ENCODE peak calls at places on chromosome 1, in nine cellular contexts. E, K, U, L, B, G, Y, D and H are unnamed samples.

GRCh38 chr1:67752306-67752705 is 67.3 kb downstream of the GADD45A start:
- DNase-seq in E (no peak), K (no peak), U (no peak), L (no peak), B (no peak), G (no peak), Y (no peak), D (no peak), H (no peak)

GRCh38 chr1:8378202-8378601 is 60.3 kb downstream of the SLC45A1 start:
- DNase-seq in E (no peak), K (no peak), U (no peak), L (no peak), B (no peak), G (no peak), Y (no peak), D (no peak), H (no peak)

GRCh38 chr1:60425528-60425927 is 352.0 kb upstream of the C1orf87 start:
- DNase-seq in E (no peak), K (peak), U (peak), L (no peak), B (no peak), G (no peak), Y (no peak), D (no peak), H (no peak)

GRCh38 chr1:243672675-243673074 is 177.4 kb downstream of the AKT3 start:
- DNase-seq in E (no peak), K (no peak), U (no peak), L (no peak), B (no peak), G (no peak), Y (no peak), D (no peak), H (no peak)

GRCh38 chr1:31790140-31790539 is 25.7 kb downstream of the SPOCD1 start:
- DNase-seq in E (no peak), K (no peak), U (no peak), L (no peak), B (no peak), G (no peak), Y (no peak), D (no peak), H (no peak)

GRCh38 chr1:204868340-204868700 is 2.3 kb upstream of the NFASC start:
- DNase-seq in E (no peak), K (no peak), U (no peak), L (no peak), B (no peak), G (no peak), Y (no peak), D (no peak), H (no peak)

GRCh38 chr1:225849905-225850304 is 32.3 kb downstream of the TMEM63A start:
- DNase-seq in E (no peak), K (no peak), U (no peak), L (no peak), B (no peak), G (no peak), Y (no peak), D (no peak), H (peak)

GRCh38 chr1:46136711-46137110 is 4.3 kb upstream of the PIK3R3 start:
- DNase-seq in E (no peak), K (no peak), U (no peak), L (no peak), B (no peak), G (no peak), Y (no peak), D (no peak), H (no peak)

GRCh38 chr1:184539580-184539979 is 152.8 kb downstream of the C1orf21 start:
- DNase-seq in E (no peak), K (no peak), U (no peak), L (no peak), B (no peak), G (no peak), Y (no peak), D (no peak), H (no peak)

GRCh38 chr1:19643602-19644419 is at the start of gene NBL1:
- DNase-seq in E (peak), K (no peak), U (peak), L (peak), B (peak), G (peak), Y (peak), D (no peak), H (no peak)

GRCh38 chr1:190436615-190437014 is 41.0 kb downstream of the BRINP3 start:
- DNase-seq in E (no peak), K (peak), U (peak), L (no peak), B (no peak), G (peak), Y (peak), D (peak), H (no peak)

GRCh38 chr1:75543705-75544104 is 67.2 kb downstream of the SLC44A5 start:
- DNase-seq in E (no peak), K (no peak), U (no peak), L (no peak), B (no peak), G (no peak), Y (no peak), D (peak), H (no peak)

GRCh38 chr1:225862581-225862950 is 19.6 kb downstream of the TMEM63A start:
- DNase-seq in E (no peak), K (no peak), U (no peak), L (no peak), B (no peak), G (no peak), Y (no peak), D (no peak), H (no peak)

GRCh38 chr1:12255918-12256317 is 26.1 kb downstream of the VPS13D start:
- DNase-seq in E (no peak), K (no peak), U (no peak), L (no peak), B (no peak), G (no peak), Y (no peak), D (no peak), H (no peak)

GRCh38 chr1:12202577-12202976 is 27.3 kb upstream of the VPS13D start:
- DNase-seq in E (no peak), K (no peak), U (no peak), L (no peak), B (no peak), G (no peak), Y (no peak), D (no peak), H (no peak)

GRCh38 chr1:53573931-53574330 is 114.7 kb downstream of the DMRTB1 start:
- DNase-seq in E (no peak), K (no peak), U (no peak), L (no peak), B (no peak), G (no peak), Y (no peak), D (no peak), H (no peak)

GRCh38 chr1:232704256-232704655 is 74.3 kb upstream of the SIPA1L2 start:
- DNase-seq in E (no peak), K (no peak), U (no peak), L (no peak), B (no peak), G (no peak), Y (no peak), D (no peak), H (no peak)

GRCh38 chr1:219412772-219413171 is 200.1 kb downstream of the ZC3H11B start:
- DNase-seq in E (no peak), K (no peak), U (no peak), L (no peak), B (no peak), G (no peak), Y (no peak), D (no peak), H (no peak)

GRCh38 chr1:107220036-107220435 is 79.2 kb downstream of the NTNG1 start:
- DNase-seq in E (no peak), K (no peak), U (no peak), L (no peak), B (no peak), G (no peak), Y (no peak), D (no peak), H (no peak)

GRCh38 chr1:59215766-59216291 is 81.1 kb upstream of the FGGY start:
- DNase-seq in E (no peak), K (no peak), U (no peak), L (no peak), B (no peak), G (no peak), Y (no peak), D (no peak), H (no peak)

GRCh38 chr1:153608742-153609584 is 4.0 kb downstream of the S100A16 start:
- DNase-seq in E (no peak), K (peak), U (no peak), L (no peak), B (no peak), G (no peak), Y (peak), D (no peak), H (no peak)

GRCh38 chr1:27037518-27037917 is 24.9 kb upstream of the TENT5B start:
- DNase-seq in E (no peak), K (no peak), U (no peak), L (no peak), B (no peak), G (no peak), Y (no peak), D (no peak), H (no peak)

GRCh38 chr1:23543707-23544443 is 12.8 kb upstream of the E2F2 start:
- DNase-seq in E (no peak), K (no peak), U (no peak), L (no peak), B (no peak), G (no peak), Y (no peak), D (no peak), H (no peak)

GRCh38 chr1:207823880-207824566 is 72.2 kb downstream of the CD46 start:
- DNase-seq in E (peak), K (peak), U (peak), L (peak), B (peak), G (no peak), Y (peak), D (no peak), H (peak)

GRCh38 chr1:174696026-174696821 is 248.5 kb downstream of the GPR52 start:
- DNase-seq in E (no peak), K (no peak), U (no peak), L (no peak), B (no peak), G (no peak), Y (no peak), D (no peak), H (no peak)

GRCh38 chr1:20404466-20404865 is 81.5 kb downstream of the CAMK2N1 start:
- DNase-seq in E (no peak), K (no peak), U (no peak), L (no peak), B (no peak), G (no peak), Y (no peak), D (no peak), H (peak)

GRCh38 chr1:232988572-232989040 is 38.2 kb downstream of the NTPCR start:
- DNase-seq in E (no peak), K (peak), U (no peak), L (no peak), B (no peak), G (no peak), Y (no peak), D (no peak), H (no peak)

GRCh38 chr1:107963009-107963408 is 2.0 kb downstream of the VAV3 start:
- DNase-seq in E (no peak), K (no peak), U (no peak), L (no peak), B (no peak), G (no peak), Y (no peak), D (no peak), H (no peak)

GRCh38 chr1:49036700-49037099 is 260.0 kb upstream of the BEND5 start:
- DNase-seq in E (no peak), K (peak), U (no peak), L (no peak), B (no peak), G (no peak), Y (peak), D (no peak), H (no peak)

GRCh38 chr1:192224386-192224785 is 66.1 kb downstream of the RGS18 start:
- DNase-seq in E (no peak), K (no peak), U (no peak), L (no peak), B (no peak), G (no peak), Y (no peak), D (no peak), H (no peak)

GRCh38 chr1:236067854-236068454 is 3.1 kb upstream of the NID1 start:
- DNase-seq in E (no peak), K (no peak), U (no peak), L (no peak), B (no peak), G (no peak), Y (no peak), D (no peak), H (no peak)

GRCh38 chr1:16162163-16162822 is 6.4 kb upstream of the EPHA2 start:
- DNase-seq in E (peak), K (no peak), U (no peak), L (peak), B (peak), G (no peak), Y (no peak), D (no peak), H (no peak)

GRCh38 chr1:79193211-79194079 is 186.9 kb upstream of the ADGRL4 start:
- DNase-seq in E (no peak), K (no peak), U (no peak), L (no peak), B (no peak), G (peak), Y (peak), D (no peak), H (no peak)

GRCh38 chr1:154414606-154415005 is 9.5 kb downstream of the IL6R start:
- DNase-seq in E (no peak), K (no peak), U (no peak), L (no peak), B (no peak), G (no peak), Y (no peak), D (no peak), H (no peak)

GRCh38 chr1:228170666-228171065 is 5.1 kb downstream of the IBA57 start:
- DNase-seq in E (no peak), K (no peak), U (no peak), L (no peak), B (no peak), G (no peak), Y (no peak), D (no peak), H (no peak)

GRCh38 chr1:57633055-57633454 is 209.2 kb upstream of the DAB1 start:
- DNase-seq in E (no peak), K (no peak), U (no peak), L (no peak), B (no peak), G (no peak), Y (no peak), D (no peak), H (no peak)

GRCh38 chr1:172588296-172589291 is 55.6 kb downstream of the SUCO start:
- DNase-seq in E (no peak), K (no peak), U (peak), L (no peak), B (peak), G (no peak), Y (peak), D (no peak), H (no peak)

GRCh38 chr1:176904057-176904815 is 260.3 kb downstream of the ASTN1 start:
- DNase-seq in E (no peak), K (no peak), U (no peak), L (no peak), B (no peak), G (no peak), Y (no peak), D (no peak), H (no peak)

GRCh38 chr1:110449661-110450651 is 993 bp upstream of the PROK1 start:
- DNase-seq in E (no peak), K (no peak), U (no peak), L (no peak), B (no peak), G (no peak), Y (no peak), D (no peak), H (no peak)

GRCh38 chr1:184970691-184971161 is 3.6 kb downstream of the NIBAN1 start:
- DNase-seq in E (no peak), K (no peak), U (no peak), L (no peak), B (no peak), G (no peak), Y (no peak), D (no peak), H (no peak)